ENCODE peak calls at places on chromosomes 2 and 18, in four cellular contexts. N is H1, B is HepG2, J is HCT116. G is an unnamed sample.

GRCh38 chr2:108640731-108641130 is 78.6 kb upstream of the RANBP2 start:
- DNase-seq in N (no peak), B (no peak), J (no peak), G (no peak)

GRCh38 chr2:216052420-216052819 is 29.2 kb downstream of the PECR start:
- DNase-seq in N (no peak), B (no peak), J (no peak), G (no peak)

GRCh38 chr2:176599796-176600485 is 330.7 kb downstream of the MTX2 start:
- DNase-seq in N (no peak), B (no peak), J (no peak), G (no peak)

GRCh38 chr18:71136487-71136886 is 847.6 kb downstream of the SOCS6 start:
- DNase-seq in N (no peak), B (no peak), J (no peak), G (no peak)

GRCh38 chr2:226652388-226652787 is 147.2 kb downstream of the IRS1 start:
- DNase-seq in N (no peak), B (no peak), J (peak), G (no peak)

GRCh38 chr18:47260924-47261701 is 9.7 kb upstream of the SKOR2 start:
- DNase-seq in N (peak), B (no peak), J (no peak), G (no peak)

GRCh38 chr18:2515908-2516625 is 55.2 kb downstream of the METTL4 start:
- DNase-seq in N (no peak), B (peak), J (peak), G (no peak)

GRCh38 chr18:28411806-28412205 is 234.9 kb upstream of the CDH2 start:
- DNase-seq in N (no peak), B (no peak), J (no peak), G (no peak)

GRCh38 chr2:101520246-101520645 is 45.3 kb upstream of the RFX8 start:
- DNase-seq in N (no peak), B (no peak), J (no peak), G (no peak)

GRCh38 chr2:135744761-135745314 is 3.2 kb downstream of the UBXN4 start:
- DNase-seq in N (no peak), B (peak), J (no peak), G (peak)

GRCh38 chr2:216499641-216500218 is 1.1 kb downstream of the RPL37A start:
- DNase-seq in N (no peak), B (no peak), J (no peak), G (no peak)

GRCh38 chr2:30428827-30429461 is 18.1 kb upstream of the LCLAT1 start:
- DNase-seq in N (no peak), B (no peak), J (no peak), G (no peak)

GRCh38 chr18:3319399-3319798 is 57.5 kb downstream of the MYL12B start:
- DNase-seq in N (no peak), B (no peak), J (no peak), G (no peak)

GRCh38 chr2:234257859-234258561 is 207.5 kb downstream of the SPP2 start:
- DNase-seq in N (peak), B (peak), J (peak), G (peak)

GRCh38 chr2:11022064-11022463 is 110.3 kb downstream of the KCNF1 start:
- DNase-seq in N (peak), B (no peak), J (no peak), G (no peak)

GRCh38 chr2:63658176-63658968 is 69.6 kb downstream of the MDH1 start:
- DNase-seq in N (no peak), B (no peak), J (no peak), G (no peak)

GRCh38 chr18:51559902-51560287 is 362.4 kb upstream of the MEX3C start:
- DNase-seq in N (no peak), B (no peak), J (no peak), G (no peak)

GRCh38 chr2:189298038-189298437 is 118.5 kb upstream of the COL5A2 start:
- DNase-seq in N (no peak), B (no peak), J (no peak), G (no peak)

GRCh38 chr2:157052685-157053224 is 204.8 kb upstream of the GALNT5 start:
- DNase-seq in N (no peak), B (peak), J (peak), G (no peak)

GRCh38 chr2:3728104-3729054 is 25.0 kb downstream of the DCDC2C start:
- DNase-seq in N (peak), B (peak), J (peak), G (peak)

GRCh38 chr2:129866391-129866790 is 113.1 kb upstream of the RAB6C start:
- DNase-seq in N (no peak), B (no peak), J (no peak), G (no peak)

GRCh38 chr18:37246779-37247340 is 318.7 kb downstream of the CELF4 start:
- DNase-seq in N (no peak), B (no peak), J (no peak), G (no peak)

GRCh38 chr2:127661949-127662510 is 13.3 kb downstream of the LIMS2 start:
- DNase-seq in N (no peak), B (no peak), J (no peak), G (no peak)

DNA sequence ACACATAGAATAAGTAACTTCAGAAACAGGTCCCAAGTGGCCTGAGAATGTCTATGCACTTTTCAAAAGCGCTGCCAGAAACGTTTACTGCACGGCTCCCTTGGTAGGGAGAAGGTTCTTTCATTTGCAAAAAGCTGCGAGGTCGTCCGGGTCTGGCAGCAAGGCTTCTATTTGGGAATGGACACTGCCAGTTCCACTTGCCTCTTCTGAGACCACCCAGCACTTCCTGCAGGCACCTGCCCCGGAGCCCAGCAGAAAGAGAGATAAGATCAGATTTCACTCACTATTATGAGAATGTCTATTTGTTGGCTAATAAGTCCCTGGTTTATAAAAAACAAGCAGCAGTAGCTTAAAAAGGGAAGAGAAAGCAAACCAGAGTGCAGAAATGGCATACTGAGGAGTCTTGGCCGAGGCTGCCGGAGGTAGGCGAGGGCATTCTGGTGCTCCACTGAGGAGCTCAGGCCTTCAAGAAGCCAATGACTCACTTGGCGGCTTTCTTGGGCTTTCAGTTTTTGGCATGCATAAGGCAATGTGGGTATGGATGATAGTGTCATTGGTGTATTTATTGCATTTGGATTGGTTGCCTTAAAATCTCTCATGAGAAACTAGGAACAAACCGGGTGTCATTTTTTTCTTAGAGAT is 119.4 kb upstream of the ARL5A start:
- DNase-seq in N (no peak), B (no peak), J (no peak), G (no peak)
- TF ChIP-seq SP1 in N (no peak), B (no peak), J (no peak), G (no peak)

GRCh38 chr2:233084488-233084887 is 24.3 kb downstream of the INPP5D start:
- DNase-seq in N (no peak), B (no peak), J (no peak), G (no peak)
- TF ChIP-seq SP1 in N (no peak), B (no peak), J (no peak), G (no peak)

DNA sequence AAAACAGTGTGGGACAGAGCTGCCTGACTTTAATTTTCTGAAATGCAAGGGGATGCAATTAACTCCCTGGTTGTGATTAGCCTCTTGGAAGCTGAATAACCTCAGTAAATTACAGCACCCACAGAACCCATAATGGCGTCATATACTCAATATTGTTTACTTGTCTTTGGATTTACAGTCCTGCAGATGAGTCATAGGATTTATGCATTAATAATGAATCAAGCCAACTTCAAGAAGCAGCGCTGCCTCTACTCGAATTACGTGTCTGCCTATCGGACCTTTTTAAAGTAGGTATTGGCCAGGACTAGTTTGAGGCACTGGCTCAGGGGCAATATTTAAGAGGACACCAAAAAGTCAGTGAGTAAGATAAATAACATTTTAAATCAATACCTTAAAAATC is 587.6 kb downstream of the NRXN1 start:
- DNase-seq in N (no peak), B (no peak), J (no peak), G (peak)
- TF ChIP-seq SP1 in N (no peak), B (no peak), J (no peak), G (no peak)

DNA sequence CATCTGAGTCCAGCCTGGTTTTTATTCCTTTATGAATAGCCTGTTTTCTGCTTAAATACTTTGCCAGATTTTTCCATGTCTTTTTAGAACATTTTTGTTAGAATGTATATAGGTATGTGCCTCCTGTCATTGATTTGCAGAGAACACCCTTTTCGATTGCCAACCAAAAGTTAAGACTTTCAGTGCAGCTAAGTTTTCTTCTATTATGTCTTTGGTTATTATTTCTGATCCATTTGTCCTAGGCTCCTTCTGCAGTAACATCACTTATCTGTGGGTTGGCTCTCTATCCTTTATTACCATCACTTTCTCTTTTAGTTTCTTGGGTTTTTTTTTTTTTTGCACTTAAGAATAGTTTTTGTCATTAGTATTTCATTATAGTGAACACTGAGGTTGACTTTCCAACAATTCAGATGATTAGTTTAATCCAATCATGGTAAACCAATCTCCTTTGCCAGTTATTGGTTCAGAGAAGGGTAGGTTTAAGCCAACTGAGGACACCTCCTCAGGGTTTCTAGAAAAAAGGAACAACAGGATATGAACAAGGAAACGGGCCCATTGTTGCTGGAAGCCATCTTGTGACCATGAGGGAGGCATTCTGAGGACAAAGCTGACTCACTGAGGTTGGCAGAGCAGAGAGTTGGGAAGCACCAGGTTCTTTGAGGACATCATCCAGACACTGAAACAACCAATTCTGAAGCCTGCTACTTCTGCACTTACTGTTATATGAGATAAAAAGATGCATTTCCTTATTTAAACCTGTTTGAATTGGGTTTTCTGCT is 37.9 kb upstream of the GBX2 start:
- DNase-seq in N (no peak), B (no peak), J (no peak), G (no peak)
- TF ChIP-seq SP1 in N (no peak), B (no peak), J (no peak), G (no peak)

GRCh38 chr2:138974651-138975050 is 194.5 kb upstream of the NXPH2 start:
- DNase-seq in N (no peak), B (no peak), J (no peak), G (no peak)
- TF ChIP-seq SP1 in N (no peak), B (no peak), J (no peak), G (no peak)

GRCh38 chr18:21538230-21538629 is 62.3 kb downstream of the ESCO1 start:
- DNase-seq in N (no peak), B (no peak), J (no peak), G (no peak)

GRCh38 chr18:21534327-21534726 is 66.2 kb downstream of the ESCO1 start:
- DNase-seq in N (no peak), B (no peak), J (no peak), G (no peak)
- TF ChIP-seq SP1 in N (no peak), B (no peak), J (no peak), G (no peak)

DNA sequence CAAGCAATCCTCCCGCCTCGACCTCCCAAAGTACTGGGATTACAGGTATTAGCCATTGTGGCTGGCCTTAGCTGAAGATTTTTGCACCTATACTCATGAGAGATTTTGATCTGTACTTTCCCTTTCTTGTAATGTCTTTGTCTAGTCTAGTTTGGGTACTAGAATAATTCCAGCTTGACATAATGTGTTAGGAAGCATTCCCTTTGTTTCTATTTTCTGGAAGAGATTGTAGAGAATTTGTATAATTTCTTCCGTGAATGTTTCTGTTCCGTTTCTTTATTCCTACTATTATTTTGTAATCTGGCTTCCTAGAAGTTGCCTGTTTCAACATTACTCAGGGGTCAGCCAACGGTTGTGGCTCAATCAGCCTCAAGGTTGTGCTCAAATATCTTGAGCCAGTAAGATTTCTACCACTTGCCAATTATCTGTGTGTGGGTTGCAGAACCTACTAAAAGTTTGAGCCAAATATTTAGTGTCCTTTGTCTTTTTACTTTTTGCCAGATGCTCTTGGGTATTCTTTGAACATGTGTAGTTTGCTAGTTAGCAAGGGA is 42.6 kb upstream of the BAZ2B start:
- DNase-seq in N (no peak), B (no peak), J (no peak), G (no peak)
- TF ChIP-seq SP1 in N (no peak), B (no peak), J (no peak), G (no peak)

GRCh38 chr2:179298666-179299065 is 34.0 kb upstream of the SESTD1 start:
- DNase-seq in N (no peak), B (no peak), J (no peak), G (no peak)

GRCh38 chr2:179305125-179305524 is 40.5 kb upstream of the SESTD1 start:
- DNase-seq in N (no peak), B (no peak), J (no peak), G (no peak)

GRCh38 chr2:179302149-179302548 is 37.5 kb upstream of the SESTD1 start:
- DNase-seq in N (no peak), B (no peak), J (no peak), G (no peak)

GRCh38 chr2:179304424-179304823 is 39.8 kb upstream of the SESTD1 start:
- DNase-seq in N (no peak), B (no peak), J (no peak), G (no peak)

DNA sequence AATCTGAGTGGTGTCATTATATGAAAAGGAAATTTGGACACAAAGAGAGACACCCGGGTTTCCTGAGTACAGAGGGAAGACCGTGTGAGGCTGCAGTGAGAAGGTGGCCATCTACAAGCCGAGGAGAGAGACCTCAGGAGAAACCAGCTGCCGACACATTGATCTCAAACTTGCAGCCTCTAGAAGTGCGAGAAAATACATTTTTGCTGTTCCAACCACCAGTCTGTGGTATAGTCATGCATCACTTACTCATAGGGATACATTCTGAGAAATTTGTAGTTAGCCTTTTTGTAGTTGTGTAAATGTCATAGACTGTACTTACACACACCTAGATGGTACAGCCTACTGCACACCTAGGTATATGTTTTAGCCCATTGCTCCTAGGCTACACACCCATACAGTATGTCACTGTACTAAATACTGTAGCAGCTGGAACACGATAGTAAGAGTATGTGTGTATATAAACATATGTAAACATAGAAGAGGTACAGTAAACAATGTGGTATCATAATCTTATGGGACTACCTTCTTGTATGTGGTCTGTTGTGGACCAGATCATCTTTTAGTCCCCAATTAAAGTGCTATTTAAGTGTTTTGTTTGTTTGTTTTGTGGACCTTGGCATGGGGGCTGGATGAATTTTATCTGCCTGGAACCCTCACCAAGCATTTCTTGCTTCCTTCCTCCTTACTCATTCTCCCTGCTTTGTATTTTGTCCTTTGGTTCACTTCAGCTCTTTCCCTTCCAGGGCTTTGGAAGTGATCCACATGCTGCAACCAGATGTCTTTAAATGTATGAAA is 38.3 kb upstream of the SESTD1 start:
- DNase-seq in N (no peak), B (no peak), J (no peak), G (no peak)
- TF ChIP-seq SP1 in N (no peak), B (no peak), J (no peak), G (no peak)

DNA sequence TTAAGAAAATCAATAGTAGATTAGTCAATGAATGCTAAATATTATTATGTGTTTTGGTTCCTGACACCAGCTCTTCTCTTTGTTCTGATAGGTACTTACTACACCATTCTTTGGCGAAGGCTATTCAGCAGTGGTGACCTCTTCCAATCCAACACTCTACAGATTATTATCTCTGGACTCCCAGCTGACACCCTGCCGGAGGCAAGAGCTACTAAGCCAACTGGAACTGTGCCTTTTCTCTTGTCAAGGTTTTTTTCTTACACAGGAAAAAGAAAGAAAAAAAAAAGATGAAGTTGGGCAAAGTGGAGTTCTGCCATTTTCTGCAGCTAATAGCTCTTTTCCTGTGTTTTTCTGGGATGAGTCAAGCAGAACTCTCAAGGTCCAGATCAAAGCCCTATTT is 11.7 kb downstream of the CDH7 start:
- DNase-seq in N (no peak), B (no peak), J (no peak), G (no peak)
- TF ChIP-seq SP1 in N (no peak), B (no peak), J (no peak), G (no peak)

G was measured in HEK293T.